ENCODE peak calls at places on chromosomes 12 and 14, in six cellular contexts. E is OCI-LY7, O is H9, Q is hepatocyte, T is fibroblast of lung, I is IMR-90. M is an unnamed sample. For H3K9me3 and H4K20me1, the result is how much of the 10 kb centered on the place peaks cover.

GRCh38 chr14:104977681-104978647 is at the start of gene AHNAK2:
- DNase-seq in E (no peak), O (peak), Q (peak), T (peak), I (peak), M (no peak)

GRCh38 chr12:57611116-57611809 is at the start of gene ARHGEF25:
- DNase-seq in E (no peak), O (peak), Q (peak), T (peak), I (peak), M (no peak)

GRCh38 chr14:69471436-69471835 is 13.1 kb upstream of the PLEKHD1 start:
- DNase-seq in E (no peak), O (no peak), Q (no peak), T (no peak), I (no peak), M (no peak)

GRCh38 chr12:681857-682256 is 18.6 kb upstream of the NINJ2 start:
- DNase-seq in E (no peak), O (no peak), Q (no peak), T (no peak), I (no peak), M (no peak)

GRCh38 chr14:68625366-68626090 is 167.3 kb downstream of the ZFP36L1 start:
- DNase-seq in E (no peak), O (no peak), Q (no peak), T (no peak), I (no peak), M (no peak)

GRCh38 chr12:116184766-116185165 is 92.7 kb downstream of the MED13L start:
- DNase-seq in E (no peak), O (no peak), Q (no peak), T (no peak), I (no peak), M (no peak)

GRCh38 chr14:77181603-77182437 is at the start of gene TMEM63C:
- DNase-seq in E (peak), O (peak), Q (peak), T (no peak), I (no peak), M (peak)

GRCh38 chr12:131511391-131511802 is 199.5 kb upstream of the SFSWAP start:
- DNase-seq in E (peak), O (peak), Q (no peak), T (no peak), I (no peak), M (peak)

GRCh38 chr12:23028158-23028802 is 403.3 kb downstream of the ETNK1 start:
- DNase-seq in E (no peak), O (no peak), Q (no peak), T (no peak), I (peak), M (no peak)

GRCh38 chr14:50961606-50962259 is 17.4 kb upstream of the PYGL start:
- DNase-seq in E (no peak), O (no peak), Q (peak), T (peak), I (peak), M (no peak)

GRCh38 chr14:90561920-90562319 is 165.1 kb downstream of the CALM1 start:
- DNase-seq in E (no peak), O (no peak), Q (no peak), T (no peak), I (no peak), M (no peak)

DNA sequence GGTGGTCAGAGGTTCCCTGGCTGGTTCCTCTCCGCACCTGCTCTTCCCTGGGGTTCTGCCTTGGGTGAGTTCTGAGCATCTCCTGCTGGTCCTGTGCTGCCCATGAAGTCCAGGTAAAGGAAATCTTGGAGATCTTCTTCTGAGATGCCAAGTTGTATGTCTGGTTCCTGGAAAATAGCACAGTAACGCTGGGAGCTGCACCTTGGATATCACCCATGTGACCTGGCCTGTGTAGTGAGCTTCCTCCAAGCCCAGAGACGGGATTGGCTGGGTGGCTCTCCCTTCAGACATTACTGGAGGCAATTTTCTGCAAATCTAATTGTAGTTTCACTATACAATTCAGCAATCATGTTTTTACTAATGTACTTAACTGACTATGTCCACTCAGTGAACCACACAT is 1281.1 kb downstream of the TMEM121 start:
- DNase-seq in E (no peak), O (no peak), Q (no peak), T (no peak), I (no peak), M (no peak)
- H3K9me3 ChIP-seq in E (under half), O (half or more), Q (under half), T (under half), I (under half), M (under half)

GRCh38 chr14:75595211-75595610 is 16.8 kb downstream of the FLVCR2 start:
- DNase-seq in E (no peak), O (no peak), Q (no peak), T (no peak), I (peak), M (no peak)

GRCh38 chr14:75587388-75587787 is 9.0 kb downstream of the FLVCR2 start:
- DNase-seq in E (no peak), O (no peak), Q (no peak), T (no peak), I (no peak), M (no peak)

GRCh38 chr14:75589896-75590295 is 11.5 kb downstream of the FLVCR2 start:
- DNase-seq in E (no peak), O (no peak), Q (no peak), T (no peak), I (no peak), M (no peak)

GRCh38 chr14:75591987-75592575 is 13.7 kb downstream of the FLVCR2 start:
- DNase-seq in E (no peak), O (no peak), Q (no peak), T (no peak), I (no peak), M (no peak)

GRCh38 chr14:75591331-75591946 is 13.0 kb downstream of the FLVCR2 start:
- DNase-seq in E (no peak), O (no peak), Q (no peak), T (no peak), I (no peak), M (no peak)
- TF ChIP-seq CTCF in E (no peak), O (peak), Q (no peak), T (no peak), I (no peak), M (no peak)

GRCh38 chr12:105221588-105222325 is 14.2 kb downstream of the APPL2 start:
- DNase-seq in E (no peak), O (no peak), Q (no peak), T (no peak), I (no peak), M (no peak)
- H4K20me1 ChIP-seq in E (under half), O (under half), Q (under half), T (under half), I (under half), M (under half)

GRCh38 chr12:129789921-129790320 is 113.9 kb downstream of the TMEM132D start:
- DNase-seq in E (no peak), O (no peak), Q (no peak), T (no peak), I (no peak), M (no peak)
- H3K9me3 ChIP-seq in E (under half), O (under half), Q (under half), T (under half), I (under half), M (under half)

GRCh38 chr12:21613931-21614330 is 9.3 kb upstream of the GYS2 start:
- DNase-seq in E (no peak), O (no peak), Q (no peak), T (peak), I (no peak), M (no peak)
- TF ChIP-seq CTCF in E (no peak), O (peak), Q (no peak), T (no peak), I (no peak), M (no peak)

GRCh38 chr14:39090548-39091111 is 12.4 kb downstream of the SEC23A start:
- DNase-seq in E (no peak), O (no peak), Q (no peak), T (no peak), I (no peak), M (no peak)

GRCh38 chr14:39087493-39087892 is 15.5 kb downstream of the SEC23A start:
- DNase-seq in E (no peak), O (no peak), Q (no peak), T (no peak), I (no peak), M (no peak)

GRCh38 chr14:39097159-39097558 is 5.9 kb downstream of the SEC23A start:
- DNase-seq in E (no peak), O (no peak), Q (peak), T (no peak), I (peak), M (no peak)

GRCh38 chr14:39094515-39094914 is 8.5 kb downstream of the SEC23A start:
- DNase-seq in E (no peak), O (no peak), Q (no peak), T (no peak), I (no peak), M (no peak)

DNA sequence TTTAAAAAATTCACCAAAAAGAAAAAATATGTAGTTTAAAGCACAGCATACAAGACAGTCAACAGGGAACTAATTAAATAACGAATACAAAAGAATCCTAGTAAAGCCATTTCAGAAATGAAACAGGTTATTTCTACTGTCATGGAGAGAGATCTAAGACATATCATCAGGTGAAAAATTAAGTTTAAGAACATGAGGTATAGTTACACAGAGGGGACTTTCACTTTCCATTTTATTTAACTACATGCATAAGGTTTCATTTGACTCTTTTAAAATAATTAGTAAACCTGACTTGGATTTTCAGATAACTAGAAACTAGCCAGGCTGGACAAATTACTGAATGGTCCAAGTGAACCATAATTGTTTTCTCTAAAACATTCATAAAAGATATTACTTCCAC is 11.3 kb downstream of the SEC23A start:
- DNase-seq in E (no peak), O (no peak), Q (no peak), T (no peak), I (no peak), M (no peak)
- H4K20me1 ChIP-seq in E (under half), O (under half), Q (under half), T (under half), I (under half), M (under half)

GRCh38 chr14:96961895-96962294 is 164.7 kb downstream of the VRK1 start:
- DNase-seq in E (no peak), O (no peak), Q (no peak), T (no peak), I (no peak), M (no peak)
- H3K9me3 ChIP-seq in E (under half), O (under half), Q (under half), T (under half), I (under half), M (under half)

GRCh38 chr14:22046063-22046462 is 372.4 kb upstream of the OR4E1 start:
- DNase-seq in E (no peak), O (no peak), Q (no peak), T (no peak), I (no peak), M (no peak)

GRCh38 chr14:22036541-22036940 is 362.9 kb upstream of the OR4E1 start:
- DNase-seq in E (no peak), O (no peak), Q (no peak), T (no peak), I (no peak), M (no peak)

GRCh38 chr14:22044193-22044592 is 370.6 kb upstream of the OR4E1 start:
- DNase-seq in E (no peak), O (no peak), Q (no peak), T (no peak), I (no peak), M (no peak)

GRCh38 chr14:22040781-22041125 is 367.1 kb upstream of the OR4E1 start:
- DNase-seq in E (no peak), O (no peak), Q (no peak), T (no peak), I (no peak), M (no peak)

GRCh38 chr14:22039938-22040780 is 366.5 kb upstream of the OR4E1 start:
- DNase-seq in E (peak), O (no peak), Q (peak), T (no peak), I (no peak), M (peak)
- TF ChIP-seq CTCF in E (peak), O (peak), Q (peak), T (peak), I (peak), M (peak)